ENCODE peak calls at places on chromosomes 16 and 17, in seven cellular contexts. Y is D341Med, I is cardiac muscle cell, C is ELF-1, K is lung, J is fibroblast of pulmonary artery, A is dermis blood vessel endothelial cell. N is an unnamed sample.

GRCh38 chr16:12195296-12195695 is 218.8 kb downstream of the SNX29 start:
- DNase-seq in J (no peak), Y (no peak), C (no peak), K (no peak), A (no peak), I (no peak), N (no peak)

GRCh38 chr17:81379523-81379942 is 15.7 kb upstream of the BAHCC1 start:
- DNase-seq in A (no peak), C (no peak), Y (no peak), J (no peak), I (no peak), K (no peak), N (no peak)

GRCh38 chr17:73340093-73340596 is 28.3 kb upstream of the CDC42EP4 start:
- DNase-seq in K (peak), J (peak), A (peak), I (no peak), Y (no peak), C (no peak), N (no peak)

GRCh38 chr16:75282811-75283281 is 31.4 kb upstream of the BCAR1 start:
- DNase-seq in J (no peak), C (no peak), I (no peak), K (no peak), A (no peak), Y (peak), N (no peak)

GRCh38 chr16:65409505-65409904 is 287.6 kb upstream of the CDH11 start:
- DNase-seq in Y (no peak), J (no peak), K (no peak), A (no peak), I (no peak), C (no peak), N (no peak)

GRCh38 chr17:691423-691822 is 23.2 kb downstream of the VPS53 start:
- DNase-seq in A (no peak), Y (no peak), J (peak), K (no peak), C (no peak), I (no peak), N (no peak)

GRCh38 chr17:82348434-82348833 is 10.6 kb upstream of the TEX19 start:
- DNase-seq in A (no peak), Y (no peak), C (no peak), K (no peak), J (no peak), I (no peak), N (no peak)

GRCh38 chr17:26775219-26775822 is 518.6 kb upstream of the WSB1 start:
- DNase-seq in Y (peak), A (no peak), J (no peak), I (no peak), K (no peak), C (peak), N (no peak)

GRCh38 chr17:31392002-31392855 is 754 bp downstream of the RAB11FIP4 start:
- DNase-seq in A (no peak), C (no peak), K (no peak), Y (peak), I (no peak), J (no peak), N (no peak)

GRCh38 chr17:31404028-31404949 is 12.8 kb downstream of the RAB11FIP4 start:
- DNase-seq in J (no peak), C (no peak), K (no peak), I (no peak), Y (peak), A (no peak), N (no peak)

GRCh38 chr17:45814622-45815606 is 29.8 kb upstream of the SPPL2C start:
- DNase-seq in A (no peak), C (no peak), K (no peak), I (no peak), J (no peak), Y (no peak), N (no peak)

GRCh38 chr16:57803413-57803990 is 1.2 kb upstream of the KIFC3 start:
- DNase-seq in J (peak), I (peak), K (no peak), Y (no peak), A (no peak), C (no peak), N (no peak)

GRCh38 chr17:1179112-1179634 is 608 bp downstream of the ABR start:
- DNase-seq in J (no peak), I (no peak), Y (no peak), K (no peak), A (no peak), C (no peak), N (no peak)

GRCh38 chr17:39666601-39667261 is 1.5 kb upstream of the PNMT start:
- DNase-seq in Y (no peak), K (no peak), A (no peak), J (no peak), I (no peak), C (no peak), N (no peak)

GRCh38 chr16:53131363-53132071 is 76.7 kb downstream of the CHD9 start:
- DNase-seq in Y (peak), K (peak), I (peak), J (peak), A (peak), C (peak), N (peak)

GRCh38 chr17:32529604-32530003 is 42.8 kb downstream of the CDK5R1 start:
- DNase-seq in J (peak), C (no peak), A (no peak), I (no peak), Y (peak), K (no peak), N (no peak)

GRCh38 chr17:42979511-42980273 is at the start of gene PTGES3L:
- DNase-seq in J (peak), K (no peak), Y (peak), A (peak), I (peak), C (peak), N (no peak)

GRCh38 chr16:66248096-66248495 is 118.4 kb upstream of the CDH5 start:
- DNase-seq in A (no peak), C (no peak), I (no peak), K (peak), Y (no peak), J (peak), N (no peak)

GRCh38 chr17:30831257-30831656 is 509 bp upstream of the ATAD5 start:
- DNase-seq in A (peak), Y (peak), J (peak), I (peak), K (no peak), C (peak), N (no peak)

GRCh38 chr16:82945420-82946096 is 318.8 kb downstream of the CDH13 start:
- DNase-seq in J (peak), C (no peak), A (peak), K (no peak), I (no peak), Y (no peak), N (peak)

N was measured in dermis microvascular lymphatic vessel endothelial cell.